ENCODE peak calls at places on chromosome 22, in five cellular contexts. One of them, this sample, is unnamed.

GRCh38 chr22:29330753-29331152 is 15.3 kb upstream of the RASL10A start:
- DNase-seq in H9: peak
- DNase-seq in ecto neural progenitor cell: no peak
- DNase-seq in bronchial epithelial cell: no peak
- DNase-seq in activated naive CD4-positive, alpha-beta T cell: no peak
- DNase-seq in this sample: no peak

GRCh38 chr22:35743466-35743865 is 25.8 kb downstream of the APOL5 start:
- DNase-seq in H9: no peak
- DNase-seq in ecto neural progenitor cell: no peak
- DNase-seq in bronchial epithelial cell: no peak
- DNase-seq in activated naive CD4-positive, alpha-beta T cell: no peak
- DNase-seq in this sample: no peak

GRCh38 chr22:20919718-20920117 is 2.5 kb downstream of the CRKL start:
- DNase-seq in H9: no peak
- DNase-seq in ecto neural progenitor cell: no peak
- DNase-seq in bronchial epithelial cell: no peak
- DNase-seq in activated naive CD4-positive, alpha-beta T cell: no peak
- DNase-seq in this sample: no peak

GRCh38 chr22:42720263-42721044 is at the start of gene A4GALT:
- DNase-seq in H9: peak
- DNase-seq in ecto neural progenitor cell: peak
- DNase-seq in bronchial epithelial cell: no peak
- DNase-seq in activated naive CD4-positive, alpha-beta T cell: no peak
- DNase-seq in this sample: no peak

GRCh38 chr22:20198527-20199319 is 47.9 kb upstream of the CCDC188 start:
- DNase-seq in H9: no peak
- DNase-seq in ecto neural progenitor cell: no peak
- DNase-seq in bronchial epithelial cell: no peak
- DNase-seq in activated naive CD4-positive, alpha-beta T cell: no peak
- DNase-seq in this sample: no peak

GRCh38 chr22:19767427-19768380 is 7.1 kb downstream of the TBX1 start:
- DNase-seq in H9: peak
- DNase-seq in ecto neural progenitor cell: no peak
- DNase-seq in bronchial epithelial cell: no peak
- DNase-seq in activated naive CD4-positive, alpha-beta T cell: no peak
- DNase-seq in this sample: no peak

GRCh38 chr22:37214431-37215025 is 2.3 kb upstream of the SSTR3 start:
- DNase-seq in H9: no peak
- DNase-seq in ecto neural progenitor cell: no peak
- DNase-seq in bronchial epithelial cell: no peak
- DNase-seq in activated naive CD4-positive, alpha-beta T cell: no peak
- DNase-seq in this sample: no peak

GRCh38 chr22:36588285-36588684 is 59.3 kb upstream of the EIF3D start:
- DNase-seq in H9: no peak
- DNase-seq in ecto neural progenitor cell: no peak
- DNase-seq in bronchial epithelial cell: no peak
- DNase-seq in activated naive CD4-positive, alpha-beta T cell: no peak
- DNase-seq in this sample: no peak

GRCh38 chr22:23036684-23037428 is 33.5 kb upstream of the GNAZ start:
- DNase-seq in H9: no peak
- DNase-seq in ecto neural progenitor cell: no peak
- DNase-seq in bronchial epithelial cell: peak
- DNase-seq in activated naive CD4-positive, alpha-beta T cell: no peak
- DNase-seq in this sample: peak

GRCh38 chr22:45502215-45503070 is at the start of gene FBLN1:
- DNase-seq in H9: peak
- DNase-seq in ecto neural progenitor cell: peak
- DNase-seq in bronchial epithelial cell: no peak
- DNase-seq in activated naive CD4-positive, alpha-beta T cell: no peak
- DNase-seq in this sample: no peak

GRCh38 chr22:27206001-27206746 is 548.8 kb downstream of the MIAT start:
- DNase-seq in H9: no peak
- DNase-seq in ecto neural progenitor cell: no peak
- DNase-seq in bronchial epithelial cell: peak
- DNase-seq in activated naive CD4-positive, alpha-beta T cell: no peak
- DNase-seq in this sample: no peak

GRCh38 chr22:49020314-49020713 is 807.4 kb downstream of the BRD1 start:
- DNase-seq in H9: no peak
- DNase-seq in ecto neural progenitor cell: peak
- DNase-seq in bronchial epithelial cell: no peak
- DNase-seq in activated naive CD4-positive, alpha-beta T cell: no peak
- DNase-seq in this sample: no peak

GRCh38 chr22:39478461-39478860 is 21.6 kb downstream of the MGAT3 start:
- DNase-seq in H9: peak
- DNase-seq in ecto neural progenitor cell: no peak
- DNase-seq in bronchial epithelial cell: no peak
- DNase-seq in activated naive CD4-positive, alpha-beta T cell: no peak
- DNase-seq in this sample: no peak

GRCh38 chr22:32700186-32700882 is 101.2 kb upstream of the TIMP3 start:
- DNase-seq in H9: no peak
- DNase-seq in ecto neural progenitor cell: no peak
- DNase-seq in bronchial epithelial cell: peak
- DNase-seq in activated naive CD4-positive, alpha-beta T cell: no peak
- DNase-seq in this sample: no peak

GRCh38 chr22:38823076-38823475 is 20.8 kb downstream of the NPTXR start:
- DNase-seq in H9: no peak
- DNase-seq in ecto neural progenitor cell: no peak
- DNase-seq in bronchial epithelial cell: no peak
- DNase-seq in activated naive CD4-positive, alpha-beta T cell: no peak
- DNase-seq in this sample: no peak

GRCh38 chr22:23007823-23008222 is 62.5 kb upstream of the GNAZ start:
- DNase-seq in H9: no peak
- DNase-seq in ecto neural progenitor cell: no peak
- DNase-seq in bronchial epithelial cell: no peak
- DNase-seq in activated naive CD4-positive, alpha-beta T cell: no peak
- DNase-seq in this sample: no peak